ENCODE peak calls at places on chromosomes 4 and X, in six cellular contexts. P is GM12892, B is SK-N-SH, F is H1, U is GM12878, I is HepG2. X is an unnamed sample.

GRCh38 chr4:19776929-19777328 is 474.8 kb upstream of the SLIT2 start:
- DNase-seq in B (no peak), P (no peak), U (no peak), I (no peak), F (no peak), X (no peak)

GRCh38 chr4:104896623-104897296 is 249.9 kb upstream of the TET2 start:
- DNase-seq in F (no peak), U (peak; percentile 46), B (no peak), I (no peak), P (no peak), X (no peak)

GRCh38 chr4:48898733-48899431 is 7.7 kb downstream of the OCIAD2 start:
- DNase-seq in P (no peak), U (peak; percentile 7), F (no peak), B (no peak), I (no peak), X (no peak)

GRCh38 chrX:1466232-1466661 is 13.5 kb upstream of the ASMTL start:
- DNase-seq in F (peak; percentile 43), U (no peak), I (no peak), P (no peak), B (no peak), X (no peak)

GRCh38 chr4:82900335-82901128 is at the start of gene THAP9:
- DNase-seq in P (peak; percentile 75), I (peak; percentile 98), U (peak; percentile 96), F (peak; percentile 90), B (peak; percentile 90), X (peak; percentile 64)

GRCh38 chr4:174713821-174714220 is 115.2 kb downstream of the GLRA3 start:
- DNase-seq in U (no peak), P (no peak), F (no peak), I (no peak), B (no peak), X (no peak)

GRCh38 chrX:93422693-93423092 is 250.7 kb downstream of the NAP1L3 start:
- DNase-seq in I (peak; percentile 0), F (no peak), P (no peak), B (peak; percentile 19), U (no peak), X (no peak)

GRCh38 chrX:107738768-107739167 is 36.8 kb downstream of the TSC22D3 start:
- DNase-seq in P (no peak), B (no peak), I (no peak), F (no peak), U (no peak), X (no peak)

GRCh38 chr4:155734065-155734464 is 24.8 kb upstream of the GUCY1B1 start:
- DNase-seq in F (no peak), B (no peak), P (no peak), I (no peak), U (no peak), X (no peak)

GRCh38 chr4:125719987-125720386 is 405.2 kb downstream of the FAT4 start:
- DNase-seq in I (peak; percentile 53), F (no peak), U (no peak), B (no peak), P (no peak), X (no peak)

GRCh38 chr4:174134361-174134760 is 149.1 kb downstream of the FBXO8 start:
- DNase-seq in P (no peak), B (no peak), F (no peak), I (no peak), U (no peak), X (no peak)

GRCh38 chr4:75708218-75708691 is 16.1 kb upstream of the USO1 start:
- DNase-seq in I (peak; percentile 43), U (no peak), F (peak; percentile 50), B (no peak), P (no peak), X (no peak)

GRCh38 chr4:152659806-152660205 is 20.0 kb downstream of the TMEM154 start:
- DNase-seq in F (no peak), U (no peak), I (no peak), B (no peak), P (no peak), X (no peak)

GRCh38 chr4:168654206-168655174 is 157.6 kb downstream of the PALLD start:
- DNase-seq in I (no peak), B (no peak), U (no peak), P (no peak), F (no peak), X (no peak)

GRCh38 chrX:3631196-3631595 is 82.3 kb downstream of the PRKX start:
- DNase-seq in B (no peak), P (no peak), U (no peak), F (no peak), I (no peak), X (no peak)

GRCh38 chr4:106588906-106589305 is 220.3 kb upstream of the GIMD1 start:
- DNase-seq in I (no peak), B (no peak), U (no peak), P (no peak), F (no peak), X (no peak)

GRCh38 chrX:94051926-94052325 is 377.9 kb downstream of the FAM133A start:
- DNase-seq in I (no peak), P (no peak), U (no peak), F (no peak), B (no peak), X (no peak)

GRCh38 chrX:15946783-15947550 is 92.4 kb upstream of the AP1S2 start:
- DNase-seq in B (no peak), P (no peak), U (no peak), I (no peak), F (no peak), X (no peak)

GRCh38 chr4:173486714-173487392 is 43.2 kb downstream of the HAND2 start:
- DNase-seq in I (no peak), F (no peak), B (no peak), P (no peak), U (no peak), X (no peak)

GRCh38 chr4:83490876-83491450 is 6.1 kb upstream of the ABRAXAS1 start:
- DNase-seq in U (no peak), F (no peak), I (peak; percentile 34), B (peak; percentile 64), P (no peak), X (peak; percentile 22)

GRCh38 chr4:98747659-98748091 is 89.3 kb upstream of the TSPAN5 start:
- DNase-seq in F (no peak), U (no peak), B (no peak), I (no peak), P (no peak), X (no peak)

GRCh38 chrX:13599491-13599890 is 30.1 kb downstream of the EGFL6 start:
- DNase-seq in I (no peak), U (no peak), B (no peak), F (no peak), P (no peak), X (no peak)

DNA sequence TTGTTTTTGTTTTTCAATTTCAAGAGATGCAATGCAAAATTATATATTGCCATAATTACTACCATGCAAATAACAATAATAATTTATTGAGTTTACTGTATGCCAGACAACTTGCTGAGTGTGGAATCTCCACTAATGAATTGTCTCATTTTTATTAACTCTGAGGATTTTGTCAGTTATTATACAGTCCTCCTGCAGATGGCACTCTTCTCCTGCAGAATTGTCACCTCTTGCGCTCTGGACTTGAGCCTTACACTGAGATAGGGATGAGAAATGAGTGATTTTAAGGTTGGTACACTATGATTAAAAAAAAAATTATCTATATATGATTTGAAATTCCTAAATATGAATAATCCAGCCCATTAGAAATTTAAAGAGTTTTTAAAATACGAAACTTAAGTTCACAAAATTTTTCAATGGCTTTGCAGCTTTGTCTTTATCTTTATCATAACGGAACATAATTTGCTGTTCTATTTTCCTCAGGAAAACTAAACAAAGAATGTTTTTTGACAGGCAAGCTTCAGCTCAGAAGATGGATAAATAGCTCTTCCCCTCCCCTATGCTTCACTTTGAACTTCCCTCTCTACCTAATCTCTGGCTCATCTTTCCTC is 12.7 kb upstream of the PAQR3 start:
- DNase-seq in B (peak; percentile 30), P (no peak), F (no peak), I (peak; percentile 33), U (no peak), X (peak; percentile 5)
- TF ChIP-seq TAF1 in B (no peak), P (no peak), F (no peak), I (no peak), U (no peak), X (no peak)

GRCh38 chr4:57037982-57038604 is 59.4 kb downstream of the POLR2B start:
- DNase-seq in B (peak; percentile 72), P (peak; percentile 15), F (peak; percentile 93), I (peak; percentile 34), U (no peak), X (no peak)
- TF ChIP-seq TAF1 in B (no peak), P (no peak), F (no peak), I (no peak), U (no peak), X (no peak)

GRCh38 chr4:144411700-144412099 is 234.3 kb upstream of the HHIP start:
- DNase-seq in U (no peak), I (no peak), F (no peak), B (no peak), P (no peak), X (no peak)

GRCh38 chr4:144403903-144404302 is 242.1 kb upstream of the HHIP start:
- DNase-seq in U (no peak), F (no peak), B (no peak), P (no peak), I (no peak), X (no peak)

GRCh38 chr4:144410230-144410783 is 235.6 kb upstream of the HHIP start:
- DNase-seq in U (no peak), P (no peak), I (no peak), B (no peak), F (no peak), X (no peak)

GRCh38 chr4:144411119-144411518 is 234.8 kb upstream of the HHIP start:
- DNase-seq in I (no peak), P (no peak), U (no peak), B (no peak), F (no peak), X (no peak)

DNA sequence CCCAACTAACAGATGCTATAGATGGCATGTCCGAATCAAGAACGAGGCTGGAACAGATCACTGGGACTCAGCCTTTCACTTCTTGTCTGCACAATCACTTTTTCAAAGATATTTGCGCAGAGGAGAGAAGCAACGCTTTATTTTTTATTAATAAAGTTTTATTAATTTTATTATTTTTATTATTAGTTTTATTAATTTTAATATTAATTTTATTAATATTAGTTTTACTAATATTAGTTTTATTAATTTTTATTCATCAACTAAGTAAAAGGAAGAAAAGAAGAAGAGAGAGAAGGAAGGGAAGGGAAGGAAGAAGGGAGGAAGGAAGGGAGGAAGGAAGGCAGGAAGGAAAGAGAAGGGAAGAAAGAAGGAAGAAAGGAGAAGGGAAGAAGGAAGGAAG is 236.4 kb upstream of the HHIP start:
- DNase-seq in B (no peak), F (no peak), U (no peak), I (no peak), P (no peak), X (no peak)
- TF ChIP-seq TAF1 in B (no peak), F (no peak), U (no peak), I (no peak), P (no peak), X (no peak)

GRCh38 chrX:43677993-43678392 is 21.9 kb downstream of the MAOA start:
- DNase-seq in U (no peak), P (no peak), F (no peak), I (no peak), B (no peak), X (no peak)

GRCh38 chrX:43679778-43680177 is 23.7 kb downstream of the MAOA start:
- DNase-seq in U (no peak), I (no peak), B (no peak), P (no peak), F (no peak), X (no peak)

GRCh38 chrX:43682726-43683125 is 26.6 kb downstream of the MAOA start:
- DNase-seq in P (no peak), B (no peak), I (no peak), F (no peak), U (no peak), X (no peak)

GRCh38 chrX:43679058-43679457 is 23.0 kb downstream of the MAOA start:
- DNase-seq in I (no peak), F (no peak), U (no peak), B (no peak), P (no peak), X (no peak)

GRCh38 chrX:43676960-43677582 is 21.0 kb downstream of the MAOA start:
- DNase-seq in I (peak; percentile 77), U (no peak), F (no peak), B (peak; percentile 58), P (no peak), X (no peak)
- TF ChIP-seq TAF1 in I (no peak), U (no peak), F (no peak), B (no peak), P (no peak), X (no peak)

X was measured in GM12891.